ENCODE peak calls at places on chromosomes 5 and 9, in ten cellular contexts. I is activated T-cell treated with anti-CD3 and anti-CD28 coated beads, Interleukin-2, amount 50 U/mL, for 72 hours; F is head of caudate nucleus; R is IMR-90; O is epithelial cell of prostate; V is A172; B is fibroblast of lung; X is T47D; T is NCI-H345; L is memory B cell. A is an unnamed sample.

GRCh38 chr9:69564557-69564956 is 107.6 kb downstream of the APBA1 start:
- DNase-seq in F (no peak), T (no peak), O (no peak), V (no peak), B (no peak), R (no peak), X (no peak), I (no peak), L (no peak), A (peak)

GRCh38 chr5:150398432-150399157 is 14.1 kb downstream of the CD74 start:
- DNase-seq in T (no peak), F (no peak), R (no peak), X (peak), I (no peak), B (no peak), L (peak), V (no peak), O (no peak), A (no peak)

GRCh38 chr5:13956441-13956840 is 12.0 kb upstream of the DNAH5 start:
- DNase-seq in I (no peak), L (no peak), O (no peak), R (no peak), B (no peak), X (no peak), T (no peak), V (no peak), F (no peak), A (no peak)

GRCh38 chr9:89195149-89195797 is 16.7 kb upstream of the SHC3 start:
- DNase-seq in L (no peak), X (no peak), F (no peak), O (no peak), B (no peak), R (peak), T (no peak), V (no peak), I (no peak), A (no peak)

GRCh38 chr5:62596096-62596495 is 17.5 kb downstream of the LRRC70 start:
- DNase-seq in L (no peak), B (no peak), R (peak), I (no peak), V (no peak), O (no peak), F (no peak), T (no peak), X (no peak), A (no peak)

GRCh38 chr5:50966986-50967385 is 300.5 kb downstream of the PARP8 start:
- DNase-seq in X (no peak), L (no peak), V (no peak), O (no peak), B (no peak), T (peak), R (no peak), F (no peak), I (no peak), A (no peak)

GRCh38 chr9:99416007-99416406 is 193.9 kb downstream of the SEC61B start:
- DNase-seq in V (peak), I (no peak), L (no peak), T (no peak), R (peak), O (no peak), X (no peak), B (peak), F (no peak), A (no peak)

GRCh38 chr5:81420039-81420667 is 26.2 kb upstream of the ACOT12 start:
- DNase-seq in O (peak), F (peak), X (no peak), T (no peak), I (peak), V (peak), B (peak), R (peak), L (no peak), A (peak)

GRCh38 chr5:67702008-67702407 is 505.4 kb upstream of the CD180 start:
- DNase-seq in V (no peak), X (no peak), R (no peak), T (no peak), F (no peak), I (no peak), O (no peak), B (no peak), L (no peak), A (no peak)

GRCh38 chr5:76305264-76305663 is 97.8 kb upstream of the IQGAP2 start:
- DNase-seq in B (no peak), V (no peak), F (no peak), O (no peak), I (no peak), T (no peak), X (no peak), R (no peak), L (no peak), A (no peak)

GRCh38 chr5:134141346-134142050 is 27.0 kb downstream of the TCF7 start:
- DNase-seq in V (no peak), R (no peak), B (no peak), L (no peak), X (peak), I (no peak), O (no peak), T (no peak), F (peak), A (peak)

A was measured in astrocyte of the hippocampus.